ENCODE peak calls at places on chromosomes 5 and 9, in five cellular contexts. Z is sigmoid colon, G is spleen, Y is Peyer's patch, T is cardiac muscle cell. L is an unnamed sample. For H3K4me1, the result is how much of the 10 kb centered on the place peaks cover.

GRCh38 chr9:10700266-10700665 is 87.5 kb upstream of the PTPRD start:
- DNase-seq in Z (no peak), G (no peak), T (no peak), Y (no peak), L (no peak)

GRCh38 chr9:30235068-30235467 is 2149.4 kb upstream of the ACO1 start:
- DNase-seq in G (no peak), Y (no peak), Z (no peak), T (no peak), L (no peak)

GRCh38 chr5:59793000-59793399 is 100.5 kb downstream of the PDE4D start:
- DNase-seq in Y (peak), Z (peak), G (no peak), T (no peak), L (no peak)

GRCh38 chr9:4382722-4383317 is 83.0 kb upstream of the GLIS3 start:
- DNase-seq in Z (no peak), T (peak), Y (peak), G (no peak), L (no peak)

GRCh38 chr5:107395632-107396350 is 274.9 kb downstream of the EFNA5 start:
- DNase-seq in Y (no peak), Z (no peak), G (no peak), T (no peak), L (no peak)

GRCh38 chr5:9545959-9546851 is at the start of gene SEMA5A:
- DNase-seq in Z (peak), Y (peak), T (peak), G (peak), L (peak)

GRCh38 chr9:128149001-128149701 is at the start of gene LCN2:
- DNase-seq in T (no peak), Z (no peak), G (peak), Y (peak), L (peak)

GRCh38 chr5:72785796-72786195 is 30.7 kb upstream of the TNPO1 start:
- DNase-seq in Y (no peak), T (no peak), Z (no peak), G (no peak), L (no peak)

GRCh38 chr9:116959775-116960174 is 272.7 kb downstream of the TRIM32 start:
- DNase-seq in T (no peak), Y (no peak), G (no peak), Z (no peak), L (no peak)

GRCh38 chr9:78903581-78903980 is 606.7 kb downstream of the PSAT1 start:
- DNase-seq in G (no peak), Z (no peak), T (no peak), Y (no peak), L (no peak)

GRCh38 chr9:34246453-34246852 is 67.6 kb downstream of the UBAP1 start:
- DNase-seq in Z (no peak), G (no peak), Y (no peak), T (no peak), L (no peak)

GRCh38 chr5:76401801-76402250 is 1.3 kb upstream of the IQGAP2 start:
- DNase-seq in T (no peak), G (peak), Z (no peak), Y (peak), L (no peak)

GRCh38 chr5:161302557-161302956 is 244.0 kb downstream of the GABRB2 start:
- DNase-seq in G (no peak), T (peak), Y (no peak), Z (no peak), L (no peak)

GRCh38 chr9:21777701-21778100 is 24.7 kb upstream of the MTAP start:
- DNase-seq in Y (no peak), T (no peak), Z (no peak), G (no peak), L (no peak)

GRCh38 chr5:64074533-64074932 is 91.1 kb upstream of the RNF180 start:
- DNase-seq in T (peak), G (no peak), Y (no peak), Z (no peak), L (no peak)

GRCh38 chr9:122107291-122107805 is 14.2 kb upstream of the TTLL11 start:
- DNase-seq in Z (peak), Y (no peak), G (no peak), T (no peak), L (no peak)

GRCh38 chr9:21551401-21551800 is 69.3 kb upstream of the IFNE start:
- DNase-seq in G (no peak), T (no peak), Z (no peak), Y (no peak), L (no peak)

GRCh38 chr5:92945630-92946097 is 635.4 kb downstream of the NR2F1-AS1 start:
- DNase-seq in T (no peak), Z (no peak), G (no peak), Y (no peak), L (no peak)

GRCh38 chr5:108212775-108213346 is 169.0 kb downstream of the FBXL17 start:
- DNase-seq in G (no peak), T (peak), Y (no peak), Z (no peak), L (no peak)

GRCh38 chr9:124594673-124595072 is 87.5 kb upstream of the NR5A1 start:
- DNase-seq in Z (no peak), Y (no peak), G (no peak), T (peak), L (no peak)

GRCh38 chr5:147642666-147643065 is 132.8 kb upstream of the DPYSL3 start:
- DNase-seq in G (no peak), T (no peak), Y (no peak), Z (no peak), L (no peak)

GRCh38 chr9:101226803-101227202 is 158.0 kb downstream of the BAAT start:
- DNase-seq in T (no peak), Z (no peak), Y (no peak), G (no peak), L (no peak)

GRCh38 chr5:128538249-128539037 is 398 bp upstream of the FBN2 start:
- DNase-seq in Z (peak), Y (peak), G (peak), T (peak), L (peak)

GRCh38 chr5:9513825-9514224 is 32.0 kb downstream of the SEMA5A start:
- DNase-seq in T (peak), G (no peak), Z (no peak), Y (no peak), L (no peak)

GRCh38 chr9:134897584-134898170 is 17.1 kb downstream of the FCN2 start:
- DNase-seq in T (no peak), Z (no peak), Y (no peak), G (no peak), L (no peak)

GRCh38 chr9:120477534-120478001 is 102.4 kb downstream of the CDK5RAP2 start:
- DNase-seq in T (peak), G (no peak), Z (peak), Y (peak), L (peak)

GRCh38 chr5:177310757-177311173 is 933 bp downstream of the MXD3 start:
- DNase-seq in Z (peak), T (no peak), G (peak), Y (peak), L (peak)

GRCh38 chr5:171450423-171451246 is 31.2 kb downstream of the FGF18 start:
- DNase-seq in Y (peak), G (no peak), T (no peak), Z (peak), L (peak)

GRCh38 chr5:32095261-32095671 is 78.9 kb downstream of the GOLPH3 start:
- DNase-seq in Y (no peak), G (no peak), T (peak), Z (no peak), L (no peak)

GRCh38 chr9:2228132-2228531 is 213.0 kb downstream of the SMARCA2 start:
- DNase-seq in Y (peak), Z (no peak), T (no peak), G (no peak), L (peak)

GRCh38 chr5:84378420-84378819 is 6.3 kb downstream of the EDIL3 start:
- DNase-seq in Y (no peak), G (no peak), T (no peak), Z (no peak), L (no peak)

GRCh38 chr9:121201045-121201737 is 478 bp downstream of the RAB14 start:
- DNase-seq in T (peak), Y (peak), Z (peak), G (peak), L (peak)

DNA sequence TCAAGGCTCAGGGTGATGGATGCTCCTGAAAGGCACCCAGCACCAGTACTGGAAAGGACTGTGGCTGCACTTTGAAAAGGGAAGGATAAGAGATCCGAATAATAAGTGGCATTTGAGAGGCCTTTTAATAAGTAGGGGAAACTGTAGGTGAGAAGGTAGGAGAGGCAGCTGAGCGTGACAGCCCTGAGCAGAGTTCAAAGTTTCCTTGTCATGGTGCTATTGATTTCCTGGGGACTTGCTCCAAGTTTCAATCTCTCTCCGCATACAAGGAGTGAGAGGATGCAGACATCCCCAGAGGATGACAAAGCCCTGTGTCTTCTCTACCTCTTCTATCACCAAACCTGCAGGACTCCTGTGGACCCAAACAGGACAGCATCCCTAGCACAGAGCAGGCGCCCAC is 354.5 kb downstream of the SPOCK1 start:
- DNase-seq in Z (no peak), G (no peak), Y (no peak), T (peak), L (no peak)
- H3K4me1 ChIP-seq in Z (under half), G (under half), Y (under half), T (under half), L (under half)

DNA sequence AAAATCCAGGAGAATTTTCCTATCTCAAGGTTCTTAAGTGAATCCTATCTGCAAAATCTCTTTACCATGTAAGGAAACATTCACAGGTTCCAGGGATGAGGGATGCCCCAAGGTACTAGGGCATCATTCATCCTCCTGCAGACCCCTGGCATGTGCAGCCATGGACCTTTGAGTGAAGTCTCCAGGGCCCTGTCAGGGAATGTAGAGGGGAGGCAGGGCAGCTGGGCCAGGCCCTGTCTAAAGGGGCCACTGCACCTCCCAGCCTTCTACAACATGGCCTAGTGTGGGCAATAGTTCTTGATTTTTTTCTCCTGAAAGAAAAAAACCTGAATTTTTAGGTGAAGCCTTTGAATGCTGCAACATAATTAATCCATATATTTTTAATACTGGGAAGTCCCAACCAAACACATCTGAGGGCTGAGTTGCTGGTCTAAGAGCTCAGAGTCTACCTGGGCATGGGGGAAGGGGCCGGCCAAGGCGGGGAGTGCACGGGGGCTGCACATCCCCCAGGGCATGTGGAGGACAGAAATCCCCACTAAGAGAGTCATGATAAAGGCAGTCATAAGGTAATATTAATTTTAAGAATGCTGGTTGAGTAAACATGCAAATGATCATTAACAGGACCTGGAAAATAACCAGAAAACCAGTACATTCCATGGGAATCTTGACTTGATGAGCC is 63.1 kb downstream of the SEMA4D start:
- DNase-seq in Y (no peak), G (peak), T (no peak), Z (no peak), L (peak)
- H3K4me1 ChIP-seq in Y (under half), G (half or more), T (under half), Z (under half), L (half or more)

GRCh38 chr5:14035859-14036440 is 91.5 kb upstream of the DNAH5 start:
- DNase-seq in G (no peak), Z (no peak), Y (no peak), T (peak), L (no peak)

GRCh38 chr5:14032944-14033343 is 88.5 kb upstream of the DNAH5 start:
- DNase-seq in Z (no peak), G (no peak), T (no peak), Y (no peak), L (no peak)

GRCh38 chr5:14036947-14037346 is 92.5 kb upstream of the DNAH5 start:
- DNase-seq in Z (no peak), T (no peak), Y (no peak), G (no peak), L (no peak)

GRCh38 chr5:14036514-14036913 is 92.0 kb upstream of the DNAH5 start:
- DNase-seq in Y (no peak), Z (no peak), T (no peak), G (no peak), L (no peak)

GRCh38 chr5:14034991-14035390 is 90.5 kb upstream of the DNAH5 start:
- DNase-seq in Y (no peak), Z (no peak), T (no peak), G (no peak), L (no peak)
- H3K4me1 ChIP-seq in Y (under half), Z (under half), T (under half), G (under half), L (under half)

GRCh38 chr5:138596105-138596987 is 21.1 kb upstream of the HSPA9 start:
- DNase-seq in T (peak), Z (peak), G (no peak), Y (no peak), L (no peak)
- H3K4me1 ChIP-seq in T (under half), Z (under half), G (under half), Y (under half), L (under half)

DNA sequence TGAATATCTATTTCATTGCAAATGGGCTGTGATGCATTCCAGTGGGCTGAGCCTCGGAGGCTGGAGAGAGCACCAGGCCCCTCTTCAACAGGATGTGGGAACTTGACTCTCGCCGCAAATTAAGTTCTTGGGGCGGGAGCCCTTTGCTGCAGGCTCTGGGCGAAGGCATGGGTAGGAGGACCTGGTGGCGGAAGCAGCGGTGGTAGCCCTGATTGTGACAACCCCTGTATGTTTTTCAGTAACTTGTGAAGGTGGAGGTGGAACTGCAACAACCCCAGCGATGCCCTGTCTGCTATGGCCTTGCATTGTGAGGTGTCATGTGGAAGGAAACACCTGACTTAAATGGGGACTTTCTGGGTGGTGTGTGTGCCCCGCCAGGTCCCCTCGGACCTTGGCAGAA is 9.4 kb downstream of the FYB1 start:
- DNase-seq in Z (no peak), Y (peak), T (no peak), G (peak), L (peak)
- H3K4me1 ChIP-seq in Z (under half), Y (under half), T (under half), G (half or more), L (under half)

GRCh38 chr5:179763215-179763945 is 30.4 kb upstream of the LTC4S start:
- DNase-seq in T (peak), G (peak), Z (peak), Y (peak), L (peak)

GRCh38 chr5:179759961-179760541 is 27.4 kb downstream of the MAML1 start:
- DNase-seq in G (peak), Y (no peak), T (no peak), Z (no peak), L (no peak)

GRCh38 chr5:179765400-179765799 is 28.4 kb upstream of the LTC4S start:
- DNase-seq in T (no peak), Z (no peak), Y (no peak), G (peak), L (no peak)

GRCh38 chr5:179762781-179763176 is 30.2 kb downstream of the MAML1 start:
- DNase-seq in G (no peak), T (no peak), Z (no peak), Y (no peak), L (no peak)

GRCh38 chr5:179762079-179762780 is 29.6 kb downstream of the MAML1 start:
- DNase-seq in Y (peak), G (no peak), Z (no peak), T (no peak), L (peak)
- H3K4me1 ChIP-seq in Y (under half), G (half or more), Z (under half), T (under half), L (under half)

L was measured in mucosa of descending colon.